ENCODE peak calls at places on chromosome 15, in six cellular contexts. H is endodermal cell; L is H4; F is CD8-positive, alpha-beta memory T cell; Z is NCI-H69; G is stimulated activated CD4-positive, alpha-beta T cell treated with anti-CD3 and anti-CD28 coated beads, Interleukin-2, amount 100 ng/mL, for 48 hours. W is an unnamed sample.

GRCh38 chr15:100196326-100197058 is 145.3 kb downstream of the ADAMTS17 start:
- DNase-seq in H (peak), L (no peak), F (no peak), Z (peak), G (no peak), W (no peak)

GRCh38 chr15:71570736-71571135 is 239.6 kb upstream of the NR2E3 start:
- DNase-seq in H (no peak), L (no peak), F (no peak), Z (no peak), G (no peak), W (no peak)

GRCh38 chr15:60721232-60721576 is 242.3 kb upstream of the ICE2 start:
- DNase-seq in H (no peak), L (no peak), F (no peak), Z (no peak), G (no peak), W (no peak)

GRCh38 chr15:41804361-41804760 is 23.5 kb upstream of the JMJD7 start:
- DNase-seq in H (no peak), L (no peak), F (no peak), Z (no peak), G (no peak), W (no peak)

GRCh38 chr15:34241376-34242350 is 16.8 kb downstream of the EMC4 start:
- DNase-seq in H (no peak), L (no peak), F (no peak), Z (peak), G (no peak), W (peak)

GRCh38 chr15:36645106-36645505 is 65.7 kb downstream of the CDIN1 start:
- DNase-seq in H (no peak), L (no peak), F (no peak), Z (peak), G (no peak), W (no peak)

GRCh38 chr15:68149059-68149458 is 56.1 kb downstream of the CALML4 start:
- DNase-seq in H (no peak), L (no peak), F (no peak), Z (no peak), G (no peak), W (peak)

GRCh38 chr15:69341356-69341755 is 42.6 kb downstream of the PAQR5 start:
- DNase-seq in H (no peak), L (no peak), F (no peak), Z (no peak), G (no peak), W (no peak)

GRCh38 chr15:60469893-60470641 is 8.9 kb downstream of the ICE2 start:
- DNase-seq in H (no peak), L (no peak), F (no peak), Z (peak), G (no peak), W (no peak)

GRCh38 chr15:70795311-70795665 is 31.9 kb upstream of the UACA start:
- DNase-seq in H (no peak), L (peak), F (no peak), Z (no peak), G (no peak), W (no peak)

GRCh38 chr15:83837946-83838571 is 184.1 kb downstream of the ADAMTSL3 start:
- DNase-seq in H (peak), L (peak), F (no peak), Z (peak), G (no peak), W (peak)

GRCh38 chr15:79606831-79607355 is 174.8 kb downstream of the MINAR1 start:
- DNase-seq in H (no peak), L (no peak), F (no peak), Z (no peak), G (no peak), W (no peak)

GRCh38 chr15:49079340-49080039 is 33.2 kb upstream of the SECISBP2L start:
- DNase-seq in H (peak), L (no peak), F (no peak), Z (peak), G (no peak), W (peak)

GRCh38 chr15:33458421-33458820 is 147.7 kb downstream of the RYR3 start:
- DNase-seq in H (no peak), L (no peak), F (no peak), Z (no peak), G (no peak), W (no peak)

GRCh38 chr15:68055224-68055705 is 1.1 kb downstream of the PIAS1 start:
- DNase-seq in H (peak), L (peak), F (peak), Z (peak), G (peak), W (peak)

GRCh38 chr15:99514306-99514705 is 51.5 kb upstream of the MEF2A start:
- DNase-seq in H (no peak), L (no peak), F (no peak), Z (no peak), G (no peak), W (peak)

GRCh38 chr15:59522988-59523461 is 85.0 kb downstream of the FAM81A start:
- DNase-seq in H (peak), L (no peak), F (peak), Z (peak), G (no peak), W (peak)

GRCh38 chr15:77904901-77905300 is 172.6 kb downstream of the TBC1D2B start:
- DNase-seq in H (no peak), L (no peak), F (no peak), Z (no peak), G (no peak), W (no peak)

GRCh38 chr15:57698243-57698642 is 8.3 kb upstream of the POLR2M start:
- DNase-seq in H (no peak), L (no peak), F (no peak), Z (peak), G (no peak), W (no peak)

GRCh38 chr15:43777293-43777819 is 590 bp upstream of the ELL3 start:
- DNase-seq in H (peak), L (peak), F (peak), Z (peak), G (peak), W (peak)

W was measured in mesendoderm.